ENCODE peak calls at places on chromosomes 6 and 20, in four cellular contexts. M is uterus; I is activated naive CD8-positive, alpha-beta T cell treated with anti-CD3 and anti-CD28 coated beads, Interleukin-2, amount 50 U/mL, for 24 hours; E is brain microvascular endothelial cell. L is an unnamed sample.
A peak's percentile ranks its signal among the peaks of the same experiment; 100 is the strongest.

GRCh38 chr6:134318396-134319281 is 727 bp upstream of the SGK1 start:
- DNase-seq in M (no peak), I (no peak), E (no peak), L (no peak)

GRCh38 chr6:22399693-22400092 is 102.9 kb upstream of the PRL start:
- DNase-seq in M (no peak), I (no peak), E (peak; percentile 16), L (no peak)

GRCh38 chr6:105493776-105494175 is 90.9 kb upstream of the PREP start:
- DNase-seq in M (no peak), I (no peak), E (no peak), L (no peak)

GRCh38 chr6:42610416-42610815 is 46.6 kb downstream of the UBR2 start:
- DNase-seq in M (no peak), I (no peak), E (no peak), L (no peak)

GRCh38 chr20:2865630-2866029 is 7.7 kb upstream of the PTPRA start:
- DNase-seq in M (no peak), I (peak; percentile 77), E (no peak), L (no peak)

GRCh38 chr6:131982740-131983259 is 31.6 kb upstream of the CCN2 start:
- DNase-seq in M (no peak), I (no peak), E (peak; percentile 84), L (no peak)

GRCh38 chr6:15969236-15969778 is 159.6 kb upstream of the MYLIP start:
- DNase-seq in M (no peak), I (no peak), E (no peak), L (no peak)

GRCh38 chr6:43173496-43174262 is 2.6 kb downstream of the SRF start:
- DNase-seq in M (no peak), I (no peak), E (no peak), L (no peak)

L was measured in left cardiac atrium.